ENCODE peak calls at places on chromosomes 1 and 21, in five cellular contexts. One of them, this sample, is unnamed.

GRCh38 chr1:1567152-1567830 is 7.4 kb downstream of the SSU72 start:
- DNase-seq in H9: no peak
- DNase-seq in IMR-90: no peak
- DNase-seq in H1: no peak
- DNase-seq in neuronal stem cell: no peak
- DNase-seq in this sample: no peak

GRCh38 chr21:26070822-26071425 is 99.6 kb downstream of the APP start:
- DNase-seq in H1: no peak
- DNase-seq in neuronal stem cell: no peak
- DNase-seq in IMR-90: peak; percentile 45
- DNase-seq in H9: no peak
- DNase-seq in this sample: peak; percentile 85

GRCh38 chr1:232440325-232441059 is 189.4 kb downstream of the SIPA1L2 start:
- DNase-seq in H1: no peak
- DNase-seq in H9: no peak
- DNase-seq in neuronal stem cell: no peak
- DNase-seq in IMR-90: no peak
- DNase-seq in this sample: no peak

GRCh38 chr1:89808429-89809117 is 12.3 kb upstream of the LRRC8D start:
- DNase-seq in neuronal stem cell: no peak
- DNase-seq in H1: no peak
- DNase-seq in H9: peak; percentile 55
- DNase-seq in IMR-90: peak; percentile 38
- DNase-seq in this sample: peak; percentile 45

GRCh38 chr1:225481738-225482137 is 53.9 kb upstream of the LBR start:
- DNase-seq in H9: peak; percentile 26
- DNase-seq in IMR-90: no peak
- DNase-seq in H1: no peak
- DNase-seq in neuronal stem cell: no peak
- DNase-seq in this sample: no peak

GRCh38 chr21:33481314-33481943 is 1.7 kb upstream of the TMEM50B start:
- DNase-seq in neuronal stem cell: no peak
- DNase-seq in IMR-90: no peak
- DNase-seq in H1: no peak
- DNase-seq in H9: no peak
- DNase-seq in this sample: peak; percentile 10

GRCh38 chr1:62687903-62688686 is at the start of gene DOCK7:
- DNase-seq in IMR-90: peak; percentile 74
- DNase-seq in H1: peak; percentile 56
- DNase-seq in neuronal stem cell: peak; percentile 87
- DNase-seq in H9: peak; percentile 84
- DNase-seq in this sample: peak; percentile 86

GRCh38 chr21:42453301-42454220 is 42.5 kb downstream of the RSPH1 start:
- DNase-seq in neuronal stem cell: no peak
- DNase-seq in H1: no peak
- DNase-seq in H9: no peak
- DNase-seq in IMR-90: no peak
- DNase-seq in this sample: no peak

GRCh38 chr1:201142011-201142853 is 12.0 kb downstream of the TMEM9 start:
- DNase-seq in neuronal stem cell: no peak
- DNase-seq in IMR-90: no peak
- DNase-seq in H9: no peak
- DNase-seq in H1: no peak
- DNase-seq in this sample: no peak

GRCh38 chr1:204645666-204646065 is 39.9 kb downstream of the LRRN2 start:
- DNase-seq in neuronal stem cell: no peak
- DNase-seq in H1: no peak
- DNase-seq in IMR-90: no peak
- DNase-seq in H9: no peak
- DNase-seq in this sample: no peak

GRCh38 chr1:19643113-19643512 is 998 bp upstream of the NBL1 start:
- DNase-seq in IMR-90: no peak
- DNase-seq in neuronal stem cell: no peak
- DNase-seq in H1: no peak
- DNase-seq in H9: no peak
- DNase-seq in this sample: peak; percentile 37

GRCh38 chr1:209609403-209610377 is 26.2 kb downstream of the CAMK1G start:
- DNase-seq in IMR-90: no peak
- DNase-seq in H1: no peak
- DNase-seq in neuronal stem cell: no peak
- DNase-seq in H9: no peak
- DNase-seq in this sample: no peak

GRCh38 chr1:248714248-248714647 is 11.7 kb upstream of the OR14I1 start:
- DNase-seq in IMR-90: no peak
- DNase-seq in H9: no peak
- DNase-seq in neuronal stem cell: no peak
- DNase-seq in H1: no peak
- DNase-seq in this sample: peak; percentile 11

GRCh38 chr1:168303716-168304540 is 23.3 kb downstream of the TBX19 start:
- DNase-seq in IMR-90: no peak
- DNase-seq in neuronal stem cell: no peak
- DNase-seq in H1: no peak
- DNase-seq in H9: no peak
- DNase-seq in this sample: no peak

GRCh38 chr1:145959957-145960467 is 2.2 kb upstream of the LIX1L start:
- DNase-seq in IMR-90: no peak
- DNase-seq in neuronal stem cell: no peak
- DNase-seq in H9: no peak
- DNase-seq in H1: no peak
- DNase-seq in this sample: no peak

GRCh38 chr1:165717918-165718515 is 19.7 kb upstream of the ALDH9A1 start:
- DNase-seq in neuronal stem cell: peak; percentile 18
- DNase-seq in H9: peak; percentile 56
- DNase-seq in H1: no peak
- DNase-seq in IMR-90: peak; percentile 71
- DNase-seq in this sample: peak; percentile 74

GRCh38 chr21:45541221-45542039 is 810 bp downstream of the SLC19A1 start:
- DNase-seq in H1: no peak
- DNase-seq in IMR-90: peak; percentile 33
- DNase-seq in neuronal stem cell: no peak
- DNase-seq in H9: peak; percentile 37
- DNase-seq in this sample: peak; percentile 45

GRCh38 chr1:54111624-54112023 is 41.2 kb downstream of the CDCP2 start:
- DNase-seq in IMR-90: no peak
- DNase-seq in neuronal stem cell: no peak
- DNase-seq in H1: no peak
- DNase-seq in H9: peak; percentile 8
- DNase-seq in this sample: no peak

GRCh38 chr21:35921471-35921870 is 138.9 kb downstream of the SETD4 start:
- DNase-seq in H1: no peak
- DNase-seq in H9: no peak
- DNase-seq in neuronal stem cell: no peak
- DNase-seq in IMR-90: no peak
- DNase-seq in this sample: no peak

GRCh38 chr1:162374406-162374805 is 2.2 kb downstream of the SPATA46 start:
- DNase-seq in neuronal stem cell: no peak
- DNase-seq in IMR-90: no peak
- DNase-seq in H9: no peak
- DNase-seq in H1: no peak
- DNase-seq in this sample: no peak
- H3K18ac ChIP-seq in neuronal stem cell: peak overlapping the region; percentile 78
- H3K18ac ChIP-seq in IMR-90: no peak overlapping the region
- H3K18ac ChIP-seq in H9: no peak overlapping the region
- H3K18ac ChIP-seq in H1: no peak overlapping the region
- H3K18ac ChIP-seq in this sample: no peak overlapping the region

DNA sequence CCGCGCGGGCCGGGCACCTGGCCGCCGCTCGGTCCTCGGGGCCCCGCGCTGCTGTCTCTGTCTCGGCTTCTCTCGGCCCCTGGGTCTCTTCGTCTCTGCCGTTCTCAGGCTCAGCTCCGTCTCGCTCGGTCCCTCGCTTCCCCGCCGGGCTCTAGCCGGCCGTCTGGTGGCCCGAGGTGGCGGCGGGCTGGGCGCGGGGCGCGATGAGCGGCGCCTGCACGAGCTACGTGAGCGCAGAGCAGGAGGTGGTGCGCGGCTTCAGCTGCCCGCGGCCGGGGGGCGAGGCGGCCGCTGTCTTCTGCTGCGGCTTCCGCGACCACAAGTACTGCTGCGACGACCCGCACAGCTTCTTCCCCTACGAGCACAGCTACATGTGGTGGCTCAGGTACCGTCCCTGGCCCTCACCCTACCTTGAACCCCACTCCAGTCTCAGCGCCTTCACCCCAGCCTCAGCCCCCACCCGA is 355 bp downstream of the SHISAL2A start:
- DNase-seq in IMR-90: no peak
- DNase-seq in neuronal stem cell: peak; percentile 31
- DNase-seq in H1: no peak
- DNase-seq in H9: peak; percentile 59
- DNase-seq in this sample: no peak
- H2AFZ ChIP-seq in IMR-90: peak overlapping the region; percentile 87
- H2AFZ ChIP-seq in neuronal stem cell: no peak overlapping the region
- H2AFZ ChIP-seq in H1: peak overlapping the region; percentile 90
- H2AFZ ChIP-seq in H9: no peak overlapping the region
- H2AFZ ChIP-seq in this sample: no peak overlapping the region

GRCh38 chr1:153633161-153633746 is 612 bp upstream of the CHTOP start:
- DNase-seq in IMR-90: no peak
- DNase-seq in H9: no peak
- DNase-seq in neuronal stem cell: no peak
- DNase-seq in H1: no peak
- DNase-seq in this sample: no peak
- H3K18ac ChIP-seq in IMR-90: no peak overlapping the region
- H3K18ac ChIP-seq in H9: peak overlapping the region; percentile 23
- H3K18ac ChIP-seq in neuronal stem cell: peak overlapping the region; percentile 5
- H3K18ac ChIP-seq in H1: peak overlapping the region; percentile 56
- H3K18ac ChIP-seq in this sample: peak overlapping the region; percentile 64

GRCh38 chr1:117174851-117175250 is 35.9 kb downstream of the VTCN1 start:
- DNase-seq in H9: peak; percentile 54
- DNase-seq in neuronal stem cell: peak; percentile 6
- DNase-seq in H1: peak; percentile 17
- DNase-seq in IMR-90: no peak
- DNase-seq in this sample: no peak

GRCh38 chr1:117171900-117172501 is 38.7 kb downstream of the VTCN1 start:
- DNase-seq in neuronal stem cell: peak; percentile 90
- DNase-seq in H1: no peak
- DNase-seq in IMR-90: peak; percentile 60
- DNase-seq in H9: no peak
- DNase-seq in this sample: no peak

GRCh38 chr1:117173711-117174110 is 37.0 kb downstream of the VTCN1 start:
- DNase-seq in IMR-90: no peak
- DNase-seq in neuronal stem cell: no peak
- DNase-seq in H1: no peak
- DNase-seq in H9: no peak
- DNase-seq in this sample: no peak

GRCh38 chr1:117169871-117170596 is 40.7 kb downstream of the VTCN1 start:
- DNase-seq in neuronal stem cell: no peak
- DNase-seq in H9: no peak
- DNase-seq in H1: no peak
- DNase-seq in IMR-90: no peak
- DNase-seq in this sample: no peak

DNA sequence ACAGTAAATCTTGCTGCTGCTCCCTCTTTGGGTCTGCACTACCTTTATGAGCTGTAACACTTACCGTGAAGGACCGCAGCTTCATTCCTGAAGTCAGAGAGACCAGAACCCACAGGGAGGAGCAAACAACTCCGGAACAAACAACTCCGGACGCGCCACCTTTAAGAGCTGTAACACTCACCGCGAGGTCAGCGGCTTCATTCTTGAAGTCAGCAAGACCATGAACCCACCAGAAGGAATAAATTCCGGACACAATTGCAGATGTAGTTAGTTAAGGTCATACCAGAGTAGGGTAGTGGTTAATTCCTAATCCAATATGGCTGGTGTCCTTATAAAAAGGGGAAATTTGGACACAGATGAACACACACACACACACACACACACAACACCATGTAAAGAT is 37.7 kb downstream of the VTCN1 start:
- DNase-seq in IMR-90: no peak
- DNase-seq in neuronal stem cell: no peak
- DNase-seq in H9: no peak
- DNase-seq in H1: no peak
- DNase-seq in this sample: no peak
- H2AFZ ChIP-seq in IMR-90: no peak overlapping the region
- H2AFZ ChIP-seq in neuronal stem cell: peak overlapping the region; percentile 75
- H2AFZ ChIP-seq in H9: no peak overlapping the region
- H2AFZ ChIP-seq in H1: no peak overlapping the region
- H2AFZ ChIP-seq in this sample: no peak overlapping the region

This sample was measured in mesenchymal stem cell.